ENCODE peak calls at places on chromosome 7, in five cellular contexts. One of them, this sample, is unnamed.

GRCh38 chr7:7498881-7499280 is 36.8 kb downstream of the COL28A1 start:
- DNase-seq in T47D: no peak
- DNase-seq in stimulated activated CD4-positive, alpha-beta T cell treated with anti-CD3 and anti-CD28 coated beads, Interleukin-12 subunit alpha, Interleukin-12 subunit beta, amount 100 ng/mL, for 4 hours: no peak
- DNase-seq in SK-MEL-5: no peak
- DNase-seq in cardiac muscle cell: no peak
- DNase-seq in this sample: no peak

GRCh38 chr7:93948106-93948505 is 26.6 kb downstream of the GNG11 start:
- DNase-seq in T47D: no peak
- DNase-seq in stimulated activated CD4-positive, alpha-beta T cell treated with anti-CD3 and anti-CD28 coated beads, Interleukin-12 subunit alpha, Interleukin-12 subunit beta, amount 100 ng/mL, for 4 hours: no peak
- DNase-seq in SK-MEL-5: no peak
- DNase-seq in cardiac muscle cell: peak
- DNase-seq in this sample: no peak

GRCh38 chr7:102061981-102062390 is 224.7 kb upstream of the SH2B2 start:
- DNase-seq in T47D: no peak
- DNase-seq in stimulated activated CD4-positive, alpha-beta T cell treated with anti-CD3 and anti-CD28 coated beads, Interleukin-12 subunit alpha, Interleukin-12 subunit beta, amount 100 ng/mL, for 4 hours: no peak
- DNase-seq in SK-MEL-5: peak
- DNase-seq in cardiac muscle cell: peak
- DNase-seq in this sample: no peak

GRCh38 chr7:23055582-23056178 is 41.8 kb upstream of the HYCC1 start:
- DNase-seq in T47D: peak
- DNase-seq in stimulated activated CD4-positive, alpha-beta T cell treated with anti-CD3 and anti-CD28 coated beads, Interleukin-12 subunit alpha, Interleukin-12 subunit beta, amount 100 ng/mL, for 4 hours: peak
- DNase-seq in SK-MEL-5: peak
- DNase-seq in cardiac muscle cell: peak
- DNase-seq in this sample: peak

GRCh38 chr7:64965594-64965993 is 25.2 kb downstream of the ZNF117 start:
- DNase-seq in T47D: no peak
- DNase-seq in stimulated activated CD4-positive, alpha-beta T cell treated with anti-CD3 and anti-CD28 coated beads, Interleukin-12 subunit alpha, Interleukin-12 subunit beta, amount 100 ng/mL, for 4 hours: no peak
- DNase-seq in SK-MEL-5: no peak
- DNase-seq in cardiac muscle cell: no peak
- DNase-seq in this sample: no peak

GRCh38 chr7:90706067-90706716 is 110.1 kb downstream of the CDK14 start:
- DNase-seq in T47D: no peak
- DNase-seq in stimulated activated CD4-positive, alpha-beta T cell treated with anti-CD3 and anti-CD28 coated beads, Interleukin-12 subunit alpha, Interleukin-12 subunit beta, amount 100 ng/mL, for 4 hours: no peak
- DNase-seq in SK-MEL-5: no peak
- DNase-seq in cardiac muscle cell: no peak
- DNase-seq in this sample: no peak

GRCh38 chr7:41164440-41164839 is 538.5 kb downstream of the INHBA start:
- DNase-seq in T47D: no peak
- DNase-seq in stimulated activated CD4-positive, alpha-beta T cell treated with anti-CD3 and anti-CD28 coated beads, Interleukin-12 subunit alpha, Interleukin-12 subunit beta, amount 100 ng/mL, for 4 hours: no peak
- DNase-seq in SK-MEL-5: no peak
- DNase-seq in cardiac muscle cell: peak
- DNase-seq in this sample: no peak

GRCh38 chr7:144390481-144390880 is 13.0 kb downstream of the NOBOX start:
- DNase-seq in T47D: no peak
- DNase-seq in stimulated activated CD4-positive, alpha-beta T cell treated with anti-CD3 and anti-CD28 coated beads, Interleukin-12 subunit alpha, Interleukin-12 subunit beta, amount 100 ng/mL, for 4 hours: no peak
- DNase-seq in SK-MEL-5: no peak
- DNase-seq in cardiac muscle cell: no peak
- DNase-seq in this sample: no peak

GRCh38 chr7:16688249-16688648 is 42.3 kb downstream of the BZW2 start:
- DNase-seq in T47D: no peak
- DNase-seq in stimulated activated CD4-positive, alpha-beta T cell treated with anti-CD3 and anti-CD28 coated beads, Interleukin-12 subunit alpha, Interleukin-12 subunit beta, amount 100 ng/mL, for 4 hours: no peak
- DNase-seq in SK-MEL-5: peak
- DNase-seq in cardiac muscle cell: no peak
- DNase-seq in this sample: no peak

GRCh38 chr7:20280475-20281351 is 50.0 kb upstream of the ITGB8 start:
- DNase-seq in T47D: no peak
- DNase-seq in stimulated activated CD4-positive, alpha-beta T cell treated with anti-CD3 and anti-CD28 coated beads, Interleukin-12 subunit alpha, Interleukin-12 subunit beta, amount 100 ng/mL, for 4 hours: no peak
- DNase-seq in SK-MEL-5: no peak
- DNase-seq in cardiac muscle cell: peak
- DNase-seq in this sample: peak

GRCh38 chr7:44622342-44623151 is 16.1 kb downstream of the OGDH start:
- DNase-seq in T47D: no peak
- DNase-seq in stimulated activated CD4-positive, alpha-beta T cell treated with anti-CD3 and anti-CD28 coated beads, Interleukin-12 subunit alpha, Interleukin-12 subunit beta, amount 100 ng/mL, for 4 hours: peak
- DNase-seq in SK-MEL-5: no peak
- DNase-seq in cardiac muscle cell: no peak
- DNase-seq in this sample: no peak

GRCh38 chr7:130888468-130888867 is 154.5 kb upstream of the KLF14 start:
- DNase-seq in T47D: no peak
- DNase-seq in stimulated activated CD4-positive, alpha-beta T cell treated with anti-CD3 and anti-CD28 coated beads, Interleukin-12 subunit alpha, Interleukin-12 subunit beta, amount 100 ng/mL, for 4 hours: no peak
- DNase-seq in SK-MEL-5: no peak
- DNase-seq in cardiac muscle cell: no peak
- DNase-seq in this sample: no peak

GRCh38 chr7:148209643-148210042 is 380.9 kb upstream of the C7orf33 start:
- DNase-seq in T47D: no peak
- DNase-seq in stimulated activated CD4-positive, alpha-beta T cell treated with anti-CD3 and anti-CD28 coated beads, Interleukin-12 subunit alpha, Interleukin-12 subunit beta, amount 100 ng/mL, for 4 hours: no peak
- DNase-seq in SK-MEL-5: no peak
- DNase-seq in cardiac muscle cell: no peak
- DNase-seq in this sample: no peak

GRCh38 chr7:90980545-90980944 is 283.7 kb upstream of the FZD1 start:
- DNase-seq in T47D: no peak
- DNase-seq in stimulated activated CD4-positive, alpha-beta T cell treated with anti-CD3 and anti-CD28 coated beads, Interleukin-12 subunit alpha, Interleukin-12 subunit beta, amount 100 ng/mL, for 4 hours: no peak
- DNase-seq in SK-MEL-5: no peak
- DNase-seq in cardiac muscle cell: peak
- DNase-seq in this sample: no peak